ENCODE peak calls at places on chromosomes 7 and 10, in five cellular contexts. G is activated T-cell treated with anti-CD3 and anti-CD28 coated beads for 1 hour; W is HuH-7; Q is stimulated activated CD4-positive, alpha-beta T cell treated with anti-CD3 and anti-CD28 coated beads, Interleukin-4, amount 100 ng/mL, for 48 hours; L is NCI-H1105. A is an unnamed sample.

GRCh38 chr7:102287465-102288146 is 938 bp downstream of the SH2B2 start:
- DNase-seq in Q (no peak), G (no peak), L (peak), W (peak), A (peak)

GRCh38 chr10:71222541-71223364 is 10.4 kb downstream of the UNC5B start:
- DNase-seq in Q (no peak), L (no peak), G (no peak), W (no peak), A (no peak)

GRCh38 chr7:142356166-142356565 is 98.3 kb upstream of the PRSS58 start:
- DNase-seq in W (no peak), Q (no peak), L (peak), G (no peak), A (no peak)

GRCh38 chr7:156751319-156751718 is 110.7 kb downstream of the RNF32 start:
- DNase-seq in W (no peak), L (no peak), G (no peak), Q (peak), A (no peak)

GRCh38 chr10:77041636-77042258 is 595.9 kb downstream of the KCNMA1 start:
- DNase-seq in Q (no peak), G (no peak), W (no peak), L (no peak), A (no peak)

GRCh38 chr10:72754275-72755032 is 62.5 kb downstream of the MCU start:
- DNase-seq in L (no peak), Q (no peak), G (no peak), W (no peak), A (no peak)

GRCh38 chr7:101581891-101582290 is 47.2 kb downstream of the MYL10 start:
- DNase-seq in W (no peak), Q (no peak), G (no peak), L (no peak), A (no peak)

GRCh38 chr10:121158988-121159579 is 307.9 kb downstream of the WDR11 start:
- DNase-seq in L (no peak), W (peak), Q (no peak), G (no peak), A (no peak)

GRCh38 chr10:68271104-68271882 is 39.4 kb upstream of the ATOH7 start:
- DNase-seq in G (no peak), W (peak), L (no peak), Q (no peak), A (no peak)

A was measured in HEK293T.